ENCODE peak calls at places on chromosomes 5 and 9, in seven cellular contexts. One of them, this sample, is unnamed. For H3K4me1, H3K36me3 and H3K27me3, the result is how much of the 10 kb centered on the place peaks cover.

GRCh38 chr9:4272141-4272540 is 27.7 kb downstream of the GLIS3 start:
- DNase-seq in left ventricle myocardium inferior: no peak
- DNase-seq in sigmoid colon: no peak
- DNase-seq in psoas muscle: no peak
- DNase-seq in tibial nerve: no peak
- DNase-seq in transverse colon: no peak
- DNase-seq in GM23338: no peak
- DNase-seq in this sample: no peak

GRCh38 chr9:125971895-125972729 is 224.9 kb downstream of the PBX3 start:
- DNase-seq in left ventricle myocardium inferior: no peak
- DNase-seq in sigmoid colon: no peak
- DNase-seq in psoas muscle: no peak
- DNase-seq in tibial nerve: no peak
- DNase-seq in transverse colon: no peak
- DNase-seq in GM23338: no peak
- DNase-seq in this sample: no peak

GRCh38 chr9:22528485-22528884 is 81.9 kb downstream of the DMRTA1 start:
- DNase-seq in left ventricle myocardium inferior: no peak
- DNase-seq in sigmoid colon: no peak
- DNase-seq in psoas muscle: no peak
- DNase-seq in tibial nerve: no peak
- DNase-seq in transverse colon: no peak
- DNase-seq in GM23338: peak
- DNase-seq in this sample: no peak

GRCh38 chr9:16726718-16727451 is 143.6 kb downstream of the BNC2 start:
- DNase-seq in left ventricle myocardium inferior: peak
- DNase-seq in sigmoid colon: peak
- DNase-seq in psoas muscle: peak
- DNase-seq in tibial nerve: peak
- DNase-seq in transverse colon: peak
- DNase-seq in GM23338: peak
- DNase-seq in this sample: peak

GRCh38 chr5:98927242-98927987 is 1.4 kb downstream of the CHD1 start:
- DNase-seq in left ventricle myocardium inferior: peak
- DNase-seq in sigmoid colon: peak
- DNase-seq in psoas muscle: no peak
- DNase-seq in tibial nerve: no peak
- DNase-seq in transverse colon: peak
- DNase-seq in GM23338: peak
- DNase-seq in this sample: no peak

GRCh38 chr5:163838738-163839137 is 333.3 kb downstream of the MAT2B start:
- DNase-seq in left ventricle myocardium inferior: no peak
- DNase-seq in sigmoid colon: no peak
- DNase-seq in psoas muscle: no peak
- DNase-seq in tibial nerve: no peak
- DNase-seq in transverse colon: no peak
- DNase-seq in GM23338: no peak
- DNase-seq in this sample: no peak

GRCh38 chr5:43078956-43079355 is 38.8 kb upstream of the ANXA2R start:
- DNase-seq in left ventricle myocardium inferior: no peak
- DNase-seq in sigmoid colon: no peak
- DNase-seq in psoas muscle: no peak
- DNase-seq in tibial nerve: no peak
- DNase-seq in transverse colon: no peak
- DNase-seq in GM23338: peak
- DNase-seq in this sample: no peak

GRCh38 chr5:152608514-152608913 is 203.4 kb upstream of the NMUR2 start:
- DNase-seq in left ventricle myocardium inferior: no peak
- DNase-seq in sigmoid colon: no peak
- DNase-seq in psoas muscle: no peak
- DNase-seq in tibial nerve: no peak
- DNase-seq in transverse colon: no peak
- DNase-seq in GM23338: no peak
- DNase-seq in this sample: no peak

GRCh38 chr5:146042628-146043279 is 62.6 kb downstream of the PLAC8L1 start:
- DNase-seq in left ventricle myocardium inferior: no peak
- DNase-seq in sigmoid colon: no peak
- DNase-seq in psoas muscle: no peak
- DNase-seq in tibial nerve: no peak
- DNase-seq in transverse colon: peak
- DNase-seq in GM23338: no peak
- DNase-seq in this sample: no peak

GRCh38 chr9:27303219-27303618 is 6.3 kb upstream of the EQTN start:
- DNase-seq in left ventricle myocardium inferior: no peak
- DNase-seq in sigmoid colon: no peak
- DNase-seq in psoas muscle: no peak
- DNase-seq in tibial nerve: no peak
- DNase-seq in transverse colon: no peak
- DNase-seq in GM23338: peak
- DNase-seq in this sample: no peak

GRCh38 chr5:79842006-79842881 is 148.8 kb downstream of the MTX3 start:
- DNase-seq in left ventricle myocardium inferior: no peak
- DNase-seq in sigmoid colon: no peak
- DNase-seq in psoas muscle: no peak
- DNase-seq in tibial nerve: no peak
- DNase-seq in transverse colon: no peak
- DNase-seq in GM23338: no peak
- DNase-seq in this sample: no peak

GRCh38 chr5:163867738-163868137 is 362.3 kb downstream of the MAT2B start:
- DNase-seq in left ventricle myocardium inferior: no peak
- DNase-seq in sigmoid colon: no peak
- DNase-seq in psoas muscle: no peak
- DNase-seq in tibial nerve: no peak
- DNase-seq in transverse colon: no peak
- DNase-seq in GM23338: no peak
- DNase-seq in this sample: no peak

GRCh38 chr5:15502208-15502607 is 2.2 kb downstream of the FBXL7 start:
- DNase-seq in left ventricle myocardium inferior: no peak
- DNase-seq in sigmoid colon: no peak
- DNase-seq in psoas muscle: no peak
- DNase-seq in tibial nerve: no peak
- DNase-seq in transverse colon: no peak
- DNase-seq in GM23338: no peak
- DNase-seq in this sample: no peak

GRCh38 chr5:159571501-159572244 is 241.4 kb upstream of the IL12B start:
- DNase-seq in left ventricle myocardium inferior: no peak
- DNase-seq in sigmoid colon: no peak
- DNase-seq in psoas muscle: no peak
- DNase-seq in tibial nerve: no peak
- DNase-seq in transverse colon: no peak
- DNase-seq in GM23338: no peak
- DNase-seq in this sample: no peak

GRCh38 chr9:21883642-21884041 is 81.2 kb downstream of the MTAP start:
- DNase-seq in left ventricle myocardium inferior: no peak
- DNase-seq in sigmoid colon: no peak
- DNase-seq in psoas muscle: no peak
- DNase-seq in tibial nerve: no peak
- DNase-seq in transverse colon: no peak
- DNase-seq in GM23338: peak
- DNase-seq in this sample: no peak

GRCh38 chr9:8332296-8332695 is 532.7 kb upstream of the DMAC1 start:
- DNase-seq in left ventricle myocardium inferior: no peak
- DNase-seq in sigmoid colon: no peak
- DNase-seq in psoas muscle: no peak
- DNase-seq in tibial nerve: no peak
- DNase-seq in transverse colon: no peak
- DNase-seq in GM23338: no peak
- DNase-seq in this sample: no peak

GRCh38 chr9:130498298-130498917 is 53.6 kb downstream of the ASS1 start:
- DNase-seq in left ventricle myocardium inferior: no peak
- DNase-seq in sigmoid colon: no peak
- DNase-seq in psoas muscle: no peak
- DNase-seq in tibial nerve: no peak
- DNase-seq in transverse colon: no peak
- DNase-seq in GM23338: no peak
- DNase-seq in this sample: no peak
- H3K4me1 ChIP-seq in left ventricle myocardium inferior: under half
- H3K4me1 ChIP-seq in sigmoid colon: under half
- H3K4me1 ChIP-seq in psoas muscle: under half
- H3K4me1 ChIP-seq in tibial nerve: under half
- H3K4me1 ChIP-seq in transverse colon: under half
- H3K4me1 ChIP-seq in GM23338: under half
- H3K4me1 ChIP-seq in this sample: under half

DNA sequence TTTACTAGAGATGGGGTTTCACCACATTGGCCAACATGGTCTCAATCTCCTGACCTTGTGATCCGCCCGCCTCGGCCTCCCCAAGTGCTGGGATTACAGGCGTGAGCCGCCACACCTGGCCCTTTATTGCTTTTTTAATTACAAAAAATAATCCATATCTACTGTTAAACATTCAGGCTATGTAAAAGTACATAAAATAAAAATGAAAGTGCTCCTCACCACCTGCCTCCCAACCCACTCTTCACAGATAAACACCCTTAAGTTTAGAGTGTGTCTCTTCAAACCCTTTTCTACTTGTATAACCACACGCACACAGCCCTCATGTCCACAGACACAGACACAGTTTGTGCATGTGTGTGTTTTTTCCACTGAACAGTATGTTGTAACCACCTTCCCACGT is 16.7 kb downstream of the TSC1 start:
- DNase-seq in left ventricle myocardium inferior: no peak
- DNase-seq in sigmoid colon: no peak
- DNase-seq in psoas muscle: no peak
- DNase-seq in tibial nerve: no peak
- DNase-seq in transverse colon: no peak
- DNase-seq in GM23338: no peak
- DNase-seq in this sample: no peak
- H3K36me3 ChIP-seq in left ventricle myocardium inferior: half or more
- H3K36me3 ChIP-seq in sigmoid colon: half or more
- H3K36me3 ChIP-seq in psoas muscle: under half
- H3K36me3 ChIP-seq in tibial nerve: under half
- H3K36me3 ChIP-seq in transverse colon: under half
- H3K36me3 ChIP-seq in GM23338: under half
- H3K36me3 ChIP-seq in this sample: under half

GRCh38 chr9:130379649-130379970 is 65.2 kb upstream of the ASS1 start:
- DNase-seq in left ventricle myocardium inferior: no peak
- DNase-seq in sigmoid colon: no peak
- DNase-seq in psoas muscle: no peak
- DNase-seq in tibial nerve: no peak
- DNase-seq in transverse colon: no peak
- DNase-seq in GM23338: no peak
- DNase-seq in this sample: no peak

GRCh38 chr9:130380920-130381469 is 63.8 kb upstream of the ASS1 start:
- DNase-seq in left ventricle myocardium inferior: no peak
- DNase-seq in sigmoid colon: no peak
- DNase-seq in psoas muscle: no peak
- DNase-seq in tibial nerve: no peak
- DNase-seq in transverse colon: no peak
- DNase-seq in GM23338: no peak
- DNase-seq in this sample: no peak

GRCh38 chr9:130377612-130378011 is 67.1 kb upstream of the ASS1 start:
- DNase-seq in left ventricle myocardium inferior: no peak
- DNase-seq in sigmoid colon: no peak
- DNase-seq in psoas muscle: no peak
- DNase-seq in tibial nerve: no peak
- DNase-seq in transverse colon: no peak
- DNase-seq in GM23338: no peak
- DNase-seq in this sample: no peak

GRCh38 chr9:130381660-130382059 is 63.1 kb upstream of the ASS1 start:
- DNase-seq in left ventricle myocardium inferior: no peak
- DNase-seq in sigmoid colon: no peak
- DNase-seq in psoas muscle: no peak
- DNase-seq in tibial nerve: no peak
- DNase-seq in transverse colon: no peak
- DNase-seq in GM23338: no peak
- DNase-seq in this sample: no peak

DNA sequence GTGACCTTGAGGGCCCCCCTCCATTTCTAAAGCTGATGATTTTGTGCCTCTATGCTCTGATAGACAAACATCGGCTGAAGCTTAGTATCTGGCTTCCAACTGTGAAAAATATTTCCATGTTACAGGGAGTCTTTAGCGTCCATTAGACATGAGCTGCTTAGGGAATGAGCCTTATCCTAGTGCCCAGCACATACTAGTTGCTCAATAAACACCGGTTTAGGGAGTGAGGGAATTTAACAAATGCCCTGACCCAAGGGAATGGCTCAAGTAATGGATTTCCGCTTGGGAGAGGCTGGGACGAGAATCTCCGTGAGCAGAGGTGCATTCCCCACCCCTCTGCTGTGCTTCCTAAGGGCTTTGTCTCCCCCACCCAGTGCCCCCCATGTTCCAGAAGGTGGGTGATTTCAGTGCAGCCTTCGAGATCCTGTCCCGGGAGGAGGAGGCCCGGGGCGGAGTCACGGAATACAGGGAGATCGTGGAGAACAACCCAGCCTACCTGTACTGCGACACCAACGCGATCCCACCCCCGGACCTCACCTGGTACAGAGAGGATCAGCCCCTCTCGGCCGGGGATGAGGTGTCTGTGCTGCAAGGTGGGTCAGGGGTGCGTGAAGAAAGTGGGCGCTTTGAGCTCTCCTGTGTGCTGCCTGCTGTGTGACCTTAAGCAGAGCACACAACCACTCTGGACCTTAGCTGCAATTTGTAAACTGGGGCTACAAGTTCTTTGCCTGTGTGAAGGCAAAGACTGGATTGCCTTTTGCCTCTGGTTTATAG is 65.7 kb upstream of the ASS1 start:
- DNase-seq in left ventricle myocardium inferior: no peak
- DNase-seq in sigmoid colon: no peak
- DNase-seq in psoas muscle: no peak
- DNase-seq in tibial nerve: no peak
- DNase-seq in transverse colon: no peak
- DNase-seq in GM23338: no peak
- DNase-seq in this sample: no peak
- H3K27me3 ChIP-seq in left ventricle myocardium inferior: under half
- H3K27me3 ChIP-seq in sigmoid colon: under half
- H3K27me3 ChIP-seq in psoas muscle: under half
- H3K27me3 ChIP-seq in tibial nerve: under half
- H3K27me3 ChIP-seq in transverse colon: under half
- H3K27me3 ChIP-seq in GM23338: under half
- H3K27me3 ChIP-seq in this sample: under half

GRCh38 chr5:11214851-11215250 is 453.8 kb upstream of the DAP start:
- DNase-seq in left ventricle myocardium inferior: no peak
- DNase-seq in sigmoid colon: no peak
- DNase-seq in psoas muscle: no peak
- DNase-seq in tibial nerve: no peak
- DNase-seq in transverse colon: no peak
- DNase-seq in GM23338: no peak
- DNase-seq in this sample: no peak
- H3K4me1 ChIP-seq in left ventricle myocardium inferior: under half
- H3K4me1 ChIP-seq in sigmoid colon: under half
- H3K4me1 ChIP-seq in psoas muscle: under half
- H3K4me1 ChIP-seq in tibial nerve: under half
- H3K4me1 ChIP-seq in transverse colon: under half
- H3K4me1 ChIP-seq in GM23338: under half
- H3K4me1 ChIP-seq in this sample: under half

GRCh38 chr9:121153642-121154041 is 48.0 kb downstream of the RAB14 start:
- DNase-seq in left ventricle myocardium inferior: no peak
- DNase-seq in sigmoid colon: no peak
- DNase-seq in psoas muscle: no peak
- DNase-seq in tibial nerve: no peak
- DNase-seq in transverse colon: no peak
- DNase-seq in GM23338: no peak
- DNase-seq in this sample: no peak
- H3K36me3 ChIP-seq in left ventricle myocardium inferior: half or more
- H3K36me3 ChIP-seq in sigmoid colon: half or more
- H3K36me3 ChIP-seq in psoas muscle: under half
- H3K36me3 ChIP-seq in tibial nerve: under half
- H3K36me3 ChIP-seq in transverse colon: under half
- H3K36me3 ChIP-seq in GM23338: under half
- H3K36me3 ChIP-seq in this sample: under half

This sample was measured in aorta.